ENCODE peak calls at places on chromosomes 5 and 9, in six cellular contexts. V is sigmoid colon, E is K562, C is ovary, H is esophagus muscularis mucosa, X is H1. I is an unnamed sample.

GRCh38 chr5:54460181-54460919 is 4.9 kb downstream of the HSPB3 start:
- DNase-seq in V (no peak), E (peak; percentile 71), C (no peak), H (no peak), X (no peak), I (no peak)

GRCh38 chr9:130043654-130044623 is 950 bp upstream of the FNBP1 start:
- DNase-seq in V (peak; percentile 91), E (peak; percentile 77), C (peak; percentile 73), H (no peak), X (no peak), I (no peak)

GRCh38 chr9:1231998-1232919 is 182.1 kb downstream of the DMRT2 start:
- DNase-seq in V (peak; percentile 86), E (no peak), C (peak; percentile 26), H (no peak), X (no peak), I (no peak)

GRCh38 chr5:147530801-147531389 is 21.0 kb upstream of the DPYSL3 start:
- DNase-seq in V (no peak), E (no peak), C (no peak), H (no peak), X (no peak), I (no peak)

GRCh38 chr5:44952376-44952775 is 143.6 kb downstream of the MRPS30 start:
- DNase-seq in V (no peak), E (peak; percentile 40), C (no peak), H (no peak), X (no peak), I (no peak)

GRCh38 chr9:1273859-1274258 is 223.7 kb downstream of the DMRT2 start:
- DNase-seq in V (no peak), E (no peak), C (no peak), H (no peak), X (no peak), I (no peak)

GRCh38 chr5:113292535-113292934 is 142.3 kb downstream of the TSSK1B start:
- DNase-seq in V (no peak), E (no peak), C (no peak), H (no peak), X (no peak), I (no peak)

GRCh38 chr5:74212336-74212735 is 428.2 kb downstream of the ENC1 start:
- DNase-seq in V (no peak), E (peak; percentile 40), C (no peak), H (peak; percentile 55), X (no peak), I (no peak)

GRCh38 chr5:84450617-84451414 is 66.1 kb upstream of the EDIL3 start:
- DNase-seq in V (no peak), E (no peak), C (no peak), H (no peak), X (no peak), I (no peak)

GRCh38 chr9:69818946-69819345 is 1.7 kb upstream of the CFAP95 start:
- DNase-seq in V (no peak), E (no peak), C (no peak), H (no peak), X (no peak), I (no peak)

GRCh38 chr5:89353837-89354551 is 471.0 kb upstream of the MEF2C start:
- DNase-seq in V (no peak), E (peak; percentile 23), C (no peak), H (no peak), X (no peak), I (no peak)

GRCh38 chr5:36637516-36637915 is 31.1 kb downstream of the SLC1A3 start:
- DNase-seq in V (no peak), E (no peak), C (no peak), H (no peak), X (no peak), I (no peak)

GRCh38 chr5:109580225-109580624 is 109.5 kb upstream of the MAN2A1 start:
- DNase-seq in V (no peak), E (no peak), C (no peak), H (no peak), X (no peak), I (no peak)

GRCh38 chr9:93226819-93227218 is 42.9 kb downstream of the WNK2 start:
- DNase-seq in V (no peak), E (no peak), C (no peak), H (no peak), X (no peak), I (no peak)
- TF ChIP-seq POLR2A in V (no peak), E (no peak), C (no peak), H (no peak), X (no peak), I (no peak)

GRCh38 chr5:151253604-151253948 is 591 bp downstream of the GM2A start:
- DNase-seq in V (no peak), E (peak; percentile 24), C (peak; percentile 42), H (no peak), X (no peak), I (no peak)

GRCh38 chr5:151254533-151254932 is 1.5 kb downstream of the GM2A start:
- DNase-seq in V (no peak), E (no peak), C (no peak), H (no peak), X (no peak), I (no peak)

GRCh38 chr5:151252762-151253603 is at the start of gene GM2A:
- DNase-seq in V (peak; percentile 100), E (peak; percentile 99), C (peak; percentile 99), H (peak; percentile 100), X (peak; percentile 98), I (peak; percentile 99)

GRCh38 chr5:151257731-151258715 is 5.0 kb downstream of the GM2A start:
- DNase-seq in V (no peak), E (no peak), C (no peak), H (no peak), X (no peak), I (peak; percentile 50)

GRCh38 chr5:151255621-151256286 is 2.8 kb downstream of the GM2A start:
- DNase-seq in V (no peak), E (peak; percentile 24), C (no peak), H (no peak), X (no peak), I (no peak)
- TF ChIP-seq EP300 in V (no peak), E (peak; percentile 55), C (no peak), H (no peak), X (no peak), I (no peak)

DNA sequence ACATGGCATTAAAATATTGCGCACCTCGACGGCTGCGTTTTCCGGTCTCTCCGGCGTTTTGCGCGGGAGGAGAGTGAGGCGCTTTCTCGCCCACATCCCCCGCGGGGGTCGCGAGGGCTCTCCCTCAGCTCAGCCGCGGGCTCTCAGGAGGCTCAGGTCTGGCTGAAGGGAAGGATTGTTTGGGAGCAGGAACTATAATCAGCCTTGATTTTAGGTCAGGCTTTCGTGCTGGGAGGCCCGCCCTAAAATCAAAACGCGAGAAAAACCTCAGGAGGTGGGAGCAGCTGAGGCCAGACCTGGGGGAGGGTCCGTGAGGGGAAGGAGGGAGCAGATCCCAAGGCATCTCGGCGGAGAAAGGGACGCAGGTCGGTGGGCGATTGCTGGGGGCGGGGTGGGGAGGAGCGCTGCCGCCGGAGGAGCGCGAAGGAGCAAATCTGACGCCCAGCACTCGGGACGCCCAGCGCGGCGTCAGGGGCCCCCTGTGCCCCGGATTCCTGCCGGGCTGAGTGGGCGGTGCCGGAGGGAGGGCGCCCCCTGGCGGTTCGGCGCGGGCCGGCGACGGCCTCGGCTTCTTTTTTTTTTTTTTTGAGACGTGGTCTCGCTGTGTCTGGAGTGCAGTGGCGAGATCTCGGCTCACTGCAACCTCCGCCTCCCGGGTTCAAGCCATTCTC is 18.7 kb upstream of the RNF130 start:
- DNase-seq in V (peak; percentile 84), E (peak; percentile 80), C (peak; percentile 85), H (no peak), X (peak; percentile 80), I (peak; percentile 68)
- TF ChIP-seq POLR2A in V (no peak), E (no peak), C (no peak), H (no peak), X (peak; percentile 52), I (peak; percentile 46)

GRCh38 chr5:143506881-143507552 is 103.5 kb upstream of the NR3C1 start:
- DNase-seq in V (no peak), E (no peak), C (no peak), H (no peak), X (no peak), I (no peak)
- TF ChIP-seq EP300 in V (no peak), E (no peak), C (no peak), H (no peak), X (no peak), I (no peak)

I was measured in upper lobe of left lung.